ENCODE peak calls at places on chromosomes 13 and 19, in eight cellular contexts. P is heart right ventricle, C is cardiac muscle cell, R is ascending aorta, U is breast epithelium, J is psoas muscle, F is neuronal stem cell, M is colonic mucosa. H is an unnamed sample. For H3K27me3 and H3K9me3, the result is how much of the 10 kb centered on the place peaks cover.

GRCh38 chr19:3478409-3479176 is 1.7 kb downstream of the SMIM24 start:
- DNase-seq in J (no peak), M (no peak), R (no peak), C (no peak), F (no peak), P (no peak), U (no peak), H (no peak)

GRCh38 chr19:17902701-17903100 is 30.1 kb upstream of the CCDC124 start:
- DNase-seq in F (no peak), M (no peak), J (no peak), R (no peak), C (no peak), U (no peak), P (no peak), H (no peak)

GRCh38 chr13:111031531-111031961 is 83.6 kb upstream of the ARHGEF7 start:
- DNase-seq in C (no peak), F (no peak), R (no peak), P (no peak), M (no peak), J (peak), U (no peak), H (no peak)

GRCh38 chr19:55544014-55544413 is 1.3 kb downstream of the SBK3 start:
- DNase-seq in J (no peak), P (no peak), U (no peak), C (no peak), R (no peak), M (no peak), F (no peak), H (no peak)

GRCh38 chr13:39129253-39129652 is 91.0 kb downstream of the NHLRC3 start:
- DNase-seq in C (no peak), J (no peak), M (no peak), F (no peak), P (no peak), R (no peak), U (no peak), H (no peak)

GRCh38 chr19:49469828-49470614 is 4.0 kb upstream of the FLT3LG start:
- DNase-seq in M (no peak), R (no peak), J (no peak), F (no peak), U (no peak), P (no peak), C (no peak), H (no peak)

GRCh38 chr19:46489445-46490272 is 6.0 kb downstream of the PNMA8B start:
- DNase-seq in U (no peak), C (no peak), M (no peak), R (peak), F (no peak), P (peak), J (peak), H (peak)

GRCh38 chr13:88248393-88248792 is 577.2 kb downstream of the SLITRK5 start:
- DNase-seq in R (no peak), J (no peak), C (no peak), F (peak), P (no peak), U (no peak), M (no peak), H (no peak)

GRCh38 chr19:4748589-4748988 is 24.9 kb upstream of the DPP9 start:
- DNase-seq in R (no peak), P (no peak), C (no peak), U (no peak), J (no peak), F (no peak), M (no peak), H (no peak)

GRCh38 chr13:23901365-23901764 is 4.1 kb upstream of the C1QTNF9B start:
- DNase-seq in R (no peak), J (no peak), C (no peak), M (no peak), F (no peak), P (no peak), U (no peak), H (no peak)

GRCh38 chr13:26977541-26977940 is 194.1 kb downstream of the USP12 start:
- DNase-seq in C (no peak), R (no peak), F (no peak), M (no peak), J (no peak), U (no peak), P (no peak), H (no peak)

GRCh38 chr19:51743405-51743804 is 8.3 kb downstream of the FPR1 start:
- DNase-seq in U (no peak), P (no peak), F (no peak), M (no peak), J (no peak), R (no peak), C (no peak), H (no peak)

GRCh38 chr13:42592915-42593718 is 19.2 kb downstream of the TNFSF11 start:
- DNase-seq in R (no peak), P (no peak), F (no peak), C (no peak), U (no peak), J (no peak), M (no peak), H (no peak)

GRCh38 chr13:66803759-66804456 is 426.2 kb downstream of the PCDH9 start:
- DNase-seq in U (no peak), P (no peak), J (no peak), C (no peak), M (no peak), F (no peak), R (no peak), H (no peak)

GRCh38 chr13:51728972-51729371 is 75.0 kb downstream of the DHRS12 start:
- DNase-seq in M (no peak), U (no peak), F (no peak), J (no peak), R (no peak), P (no peak), C (no peak), H (no peak)

GRCh38 chr19:10219678-10220077 is 11.5 kb downstream of the S1PR2 start:
- DNase-seq in F (no peak), J (no peak), R (no peak), C (no peak), P (no peak), U (no peak), M (no peak), H (peak)

GRCh38 chr13:46520188-46520587 is 32.8 kb upstream of the LRCH1 start:
- DNase-seq in P (peak), F (no peak), U (no peak), R (no peak), J (no peak), C (no peak), M (no peak), H (no peak)

GRCh38 chr13:73816702-73817101 is 317.5 kb downstream of the KLF12 start:
- DNase-seq in U (no peak), R (no peak), J (no peak), F (no peak), M (no peak), C (no peak), P (no peak), H (no peak)

GRCh38 chr13:94188173-94188869 is 291.2 kb downstream of the DCT start:
- DNase-seq in M (no peak), U (no peak), R (no peak), C (no peak), J (no peak), F (no peak), P (no peak), H (no peak)

GRCh38 chr13:29576581-29576980 is 18.9 kb downstream of the SLC7A1 start:
- DNase-seq in U (no peak), F (no peak), P (no peak), M (no peak), C (no peak), J (no peak), R (no peak), H (no peak)
- H3K27me3 ChIP-seq in U (under half), F (under half), P (under half), M (under half), C (under half), J (under half), R (under half), H (under half)

DNA sequence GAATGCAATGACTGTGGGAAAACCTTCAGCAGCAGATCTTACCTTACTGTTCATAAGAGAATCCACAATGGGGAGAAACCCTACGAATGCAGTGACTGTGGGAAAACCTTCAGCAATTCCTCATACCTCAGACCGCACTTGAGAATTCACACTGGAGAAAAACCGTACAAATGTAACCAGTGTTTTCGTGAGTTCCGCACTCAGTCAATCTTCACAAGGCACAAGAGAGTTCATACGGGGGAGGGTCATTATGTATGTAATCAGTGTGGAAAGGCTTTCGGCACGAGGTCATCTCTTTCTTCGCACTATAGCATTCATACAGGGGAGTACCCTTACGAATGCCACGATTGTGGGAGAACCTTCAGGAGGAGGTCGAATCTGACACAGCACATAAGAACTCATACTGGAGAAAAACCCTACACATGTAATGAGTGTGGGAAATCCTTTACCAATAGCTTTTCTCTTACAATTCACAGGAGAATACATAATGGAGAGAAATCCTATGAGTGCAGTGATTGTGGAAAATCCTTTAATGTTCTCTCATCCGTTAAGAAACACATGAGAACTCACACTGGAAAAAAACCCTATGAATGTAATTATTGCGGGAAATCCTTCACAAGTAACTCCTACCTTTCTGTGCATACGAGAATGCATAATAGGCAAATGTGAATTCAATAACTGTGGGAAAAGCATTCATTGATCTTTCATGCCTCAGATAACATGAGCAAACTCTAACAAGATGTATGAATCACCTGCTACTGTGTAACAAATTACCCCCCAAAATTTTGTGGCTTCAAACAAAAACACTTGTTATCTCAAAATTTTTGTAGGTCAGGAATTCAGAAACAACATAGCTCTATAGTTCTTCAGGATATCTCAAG is 13.8 kb downstream of the ZNF557 start:
- DNase-seq in M (no peak), C (no peak), J (no peak), R (no peak), U (no peak), F (no peak), P (no peak), H (no peak)
- H3K9me3 ChIP-seq in M (under half), C (under half), J (half or more), R (half or more), U (half or more), F (half or more), P (half or more), H (half or more)

DNA sequence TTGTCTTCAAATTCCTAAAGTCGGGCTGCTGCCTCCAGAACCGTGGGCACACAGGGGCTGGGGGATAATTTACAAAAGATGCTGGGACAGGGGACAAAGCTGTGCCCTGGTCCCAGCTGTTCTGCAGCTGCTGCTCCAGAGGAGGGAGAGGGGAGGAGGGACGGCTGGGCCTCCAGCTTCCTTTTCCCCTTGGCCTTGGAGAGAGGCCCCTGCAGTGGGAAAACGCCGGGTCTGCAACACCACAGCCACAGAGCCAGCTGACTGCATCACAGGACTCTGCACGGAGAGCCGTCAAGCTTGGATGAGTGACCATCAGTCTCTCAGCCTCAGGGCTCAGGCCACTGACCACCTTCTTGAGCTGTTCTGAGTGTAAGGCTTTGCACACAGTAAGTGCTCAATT is 6.1 kb downstream of the DOCK6 start:
- DNase-seq in U (no peak), C (no peak), P (peak), R (no peak), F (no peak), M (no peak), J (no peak), H (no peak)
- H3K27me3 ChIP-seq in U (under half), C (under half), P (under half), R (under half), F (under half), M (under half), J (under half), H (under half)

DNA sequence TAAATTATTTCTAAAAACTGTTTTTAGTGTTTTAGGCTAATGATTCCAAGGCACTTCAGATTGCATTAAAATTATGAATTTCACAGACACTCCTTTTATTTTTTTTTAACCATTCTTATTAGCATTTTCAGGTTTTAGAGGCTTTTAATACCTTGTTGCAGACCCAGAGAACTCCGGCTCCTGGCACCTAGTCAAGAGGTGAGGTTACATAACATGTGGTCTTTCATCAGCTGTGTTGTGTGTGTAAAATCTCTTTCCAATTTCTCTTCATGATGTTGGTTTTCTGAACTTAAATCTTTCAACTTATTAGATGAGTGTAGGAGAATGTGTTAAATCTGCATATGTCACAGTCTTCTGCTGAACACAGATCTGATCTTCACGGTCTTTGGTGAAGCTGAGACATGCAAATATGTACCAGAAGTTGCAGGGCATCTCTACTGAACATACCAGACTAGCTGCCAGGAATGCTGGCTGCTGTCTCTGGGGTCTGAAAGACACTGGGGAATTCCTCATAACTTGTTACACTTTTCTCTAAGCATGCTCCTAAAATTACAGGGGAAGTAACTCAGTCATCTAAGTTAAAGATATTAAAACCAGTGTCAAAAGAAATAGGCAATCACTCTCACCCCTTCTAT is 1165.3 kb downstream of the EFNB2 start:
- DNase-seq in J (no peak), F (no peak), U (no peak), M (no peak), R (no peak), C (no peak), P (no peak), H (no peak)
- H3K9me3 ChIP-seq in J (under half), F (under half), U (under half), M (under half), R (under half), C (under half), P (under half), H (under half)

DNA sequence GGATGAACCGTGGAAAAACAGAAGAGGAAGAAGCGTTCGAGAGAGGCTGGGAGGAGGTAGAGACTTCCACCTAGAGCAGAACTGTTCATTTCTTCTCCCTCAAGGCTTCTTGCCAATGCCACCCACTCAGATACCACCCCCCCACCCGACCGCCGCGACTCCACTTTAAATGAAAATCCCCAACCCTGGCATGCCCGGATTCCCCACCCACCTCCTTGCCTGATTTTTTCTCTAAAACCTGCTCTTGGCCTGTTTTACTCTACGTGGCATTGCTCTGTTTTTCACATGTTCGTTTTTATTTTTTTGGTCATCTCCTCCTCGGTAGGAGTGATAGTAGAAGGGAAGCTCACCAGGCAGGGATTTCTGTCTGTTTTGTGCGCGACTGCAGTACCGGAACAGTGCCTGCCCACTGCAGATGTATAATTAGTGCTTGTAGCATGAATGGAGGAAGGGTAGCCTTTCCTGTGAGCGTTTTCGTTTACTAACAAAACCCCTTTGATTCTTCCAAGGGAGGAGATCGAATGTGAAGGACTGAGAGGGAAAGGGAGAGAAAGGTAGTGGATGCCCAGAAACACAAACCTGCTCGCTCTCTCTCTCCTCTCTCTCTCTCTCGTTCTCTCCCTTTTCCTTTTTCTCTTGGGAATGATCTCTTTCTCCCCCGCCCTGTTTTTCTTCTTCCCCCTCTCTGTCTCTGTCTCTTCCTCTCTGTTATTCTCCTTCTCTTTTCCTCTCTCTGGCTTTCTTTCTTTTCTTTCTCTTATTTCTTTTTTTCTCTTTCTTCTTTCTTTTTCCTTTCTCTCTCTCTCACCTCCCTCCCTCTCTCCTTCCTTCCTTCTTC is 2.2 kb downstream of the CD70 start:
- DNase-seq in C (no peak), F (no peak), P (no peak), R (no peak), J (no peak), U (no peak), M (no peak), H (no peak)
- H3K27me3 ChIP-seq in C (half or more), F (under half), P (half or more), R (under half), J (under half), U (under half), M (under half), H (under half)

GRCh38 chr19:58166268-58166667 is 15.7 kb upstream of the ZNF329 start:
- DNase-seq in M (no peak), C (no peak), F (no peak), R (no peak), J (no peak), P (no peak), U (no peak), H (no peak)

GRCh38 chr19:58166708-58167280 is 16.1 kb upstream of the ZNF274 start:
- DNase-seq in R (no peak), U (no peak), P (no peak), J (no peak), M (no peak), F (no peak), C (no peak), H (no peak)

GRCh38 chr19:58170860-58171259 is 12.0 kb upstream of the ZNF274 start:
- DNase-seq in M (no peak), U (no peak), C (no peak), F (no peak), P (no peak), J (no peak), R (no peak), H (no peak)
- H3K9me3 ChIP-seq in M (under half), U (half or more), C (under half), F (under half), P (half or more), J (half or more), R (half or more), H (under half)

DNA sequence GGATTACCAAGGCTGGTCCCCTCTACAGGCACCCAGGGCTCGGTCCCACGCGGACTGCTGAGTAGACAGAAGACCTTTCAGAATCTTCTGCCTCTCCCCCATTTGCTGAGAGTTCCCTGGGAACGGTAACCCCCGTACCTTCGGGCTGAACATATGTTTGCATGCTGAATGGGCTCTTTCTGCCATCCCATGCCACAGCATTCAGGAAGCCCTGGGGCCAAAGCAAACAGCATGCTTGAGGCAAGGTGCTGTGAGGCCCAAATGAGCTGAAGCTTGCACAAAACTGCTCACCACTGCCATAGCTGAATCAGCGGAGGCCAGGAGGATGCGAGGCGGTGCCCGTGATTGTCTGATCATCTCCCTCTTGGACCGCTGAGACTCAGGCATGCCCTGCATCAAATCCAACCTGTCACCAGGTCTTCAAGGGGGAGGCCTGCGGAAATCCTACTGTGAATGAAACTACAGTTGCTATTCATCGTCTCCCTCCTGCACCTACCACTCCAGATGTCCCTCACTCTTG is 16.3 kb upstream of the C19orf12 start:
- DNase-seq in M (no peak), P (no peak), U (no peak), F (no peak), C (no peak), R (no peak), J (no peak), H (no peak)
- H3K27me3 ChIP-seq in M (under half), P (half or more), U (under half), F (under half), C (under half), R (under half), J (under half), H (under half)

DNA sequence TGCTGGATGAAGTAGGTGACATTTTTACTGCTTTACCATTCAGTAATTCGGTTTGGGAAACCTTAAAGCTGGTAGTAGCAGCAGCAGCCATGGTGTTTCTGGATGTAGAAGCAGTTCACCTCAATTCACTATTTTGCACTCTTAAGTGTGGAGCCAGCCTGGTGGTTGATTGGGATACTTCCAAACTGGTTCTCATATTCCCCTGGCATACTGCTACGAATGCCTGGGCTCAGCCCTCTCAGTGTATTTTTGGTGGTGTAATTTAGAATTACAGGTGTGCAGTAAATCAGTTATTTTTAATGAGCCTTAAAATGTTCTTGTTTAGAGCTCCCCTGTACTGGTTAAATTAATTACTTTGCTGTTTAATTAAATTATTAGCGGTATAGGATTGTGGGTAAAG is 12.4 kb downstream of the HNRNPM start:
- DNase-seq in J (no peak), F (no peak), P (no peak), U (no peak), M (no peak), R (no peak), C (no peak), H (no peak)
- H3K9me3 ChIP-seq in J (under half), F (under half), P (under half), U (under half), M (under half), R (under half), C (under half), H (under half)

H was measured in right lobe of liver.